ENCODE peak calls at places on chromosomes 7 and 10, in nine cellular contexts. One of them, this sample, is unnamed.

GRCh38 chr7:9242604-9243003 is 809.2 kb downstream of the NXPH1 start:
- DNase-seq in NT2/D1: no peak
- DNase-seq in small intestine: no peak
- DNase-seq in stimulated activated CD8-positive, alpha-beta memory T cell treated with anti-CD3 and anti-CD28 coated beads, Interleukin-7, amount 100 ng/mL, for 1 hour: no peak
- DNase-seq in activated CD4-positive, alpha-beta T cell treated with anti-CD3 and anti-CD28 coated beads, Interleukin-2, amount 50 U/mL, for 1 hour: no peak
- DNase-seq in left ventricle myocardium inferior: no peak
- DNase-seq in activated T-cell treated with anti-CD3 and anti-CD28 coated beads, Interleukin-2, amount 50 U/mL, for 4 hours: no peak
- DNase-seq in EL: no peak
- DNase-seq in NCI-H1092 treated with DMSO at 0.1 percent for 48 hours: no peak
- DNase-seq in this sample: no peak

GRCh38 chr7:149495785-149496641 is 1.6 kb downstream of the ZNF746 start:
- DNase-seq in NT2/D1: no peak
- DNase-seq in small intestine: peak
- DNase-seq in stimulated activated CD8-positive, alpha-beta memory T cell treated with anti-CD3 and anti-CD28 coated beads, Interleukin-7, amount 100 ng/mL, for 1 hour: no peak
- DNase-seq in activated CD4-positive, alpha-beta T cell treated with anti-CD3 and anti-CD28 coated beads, Interleukin-2, amount 50 U/mL, for 1 hour: no peak
- DNase-seq in left ventricle myocardium inferior: peak
- DNase-seq in activated T-cell treated with anti-CD3 and anti-CD28 coated beads, Interleukin-2, amount 50 U/mL, for 4 hours: no peak
- DNase-seq in EL: peak
- DNase-seq in NCI-H1092 treated with DMSO at 0.1 percent for 48 hours: peak
- DNase-seq in this sample: peak

GRCh38 chr10:112973805-112974204 is 23.8 kb downstream of the TCF7L2 start:
- DNase-seq in NT2/D1: no peak
- DNase-seq in small intestine: no peak
- DNase-seq in stimulated activated CD8-positive, alpha-beta memory T cell treated with anti-CD3 and anti-CD28 coated beads, Interleukin-7, amount 100 ng/mL, for 1 hour: no peak
- DNase-seq in activated CD4-positive, alpha-beta T cell treated with anti-CD3 and anti-CD28 coated beads, Interleukin-2, amount 50 U/mL, for 1 hour: no peak
- DNase-seq in left ventricle myocardium inferior: no peak
- DNase-seq in activated T-cell treated with anti-CD3 and anti-CD28 coated beads, Interleukin-2, amount 50 U/mL, for 4 hours: no peak
- DNase-seq in EL: no peak
- DNase-seq in NCI-H1092 treated with DMSO at 0.1 percent for 48 hours: no peak
- DNase-seq in this sample: no peak

GRCh38 chr10:69835875-69836727 is 34.4 kb downstream of the COL13A1 start:
- DNase-seq in NT2/D1: no peak
- DNase-seq in small intestine: no peak
- DNase-seq in stimulated activated CD8-positive, alpha-beta memory T cell treated with anti-CD3 and anti-CD28 coated beads, Interleukin-7, amount 100 ng/mL, for 1 hour: no peak
- DNase-seq in activated CD4-positive, alpha-beta T cell treated with anti-CD3 and anti-CD28 coated beads, Interleukin-2, amount 50 U/mL, for 1 hour: no peak
- DNase-seq in left ventricle myocardium inferior: no peak
- DNase-seq in activated T-cell treated with anti-CD3 and anti-CD28 coated beads, Interleukin-2, amount 50 U/mL, for 4 hours: no peak
- DNase-seq in EL: no peak
- DNase-seq in NCI-H1092 treated with DMSO at 0.1 percent for 48 hours: no peak
- DNase-seq in this sample: no peak

GRCh38 chr7:136133491-136133990 is 156.4 kb upstream of the MTPN start:
- DNase-seq in NT2/D1: no peak
- DNase-seq in small intestine: no peak
- DNase-seq in stimulated activated CD8-positive, alpha-beta memory T cell treated with anti-CD3 and anti-CD28 coated beads, Interleukin-7, amount 100 ng/mL, for 1 hour: no peak
- DNase-seq in activated CD4-positive, alpha-beta T cell treated with anti-CD3 and anti-CD28 coated beads, Interleukin-2, amount 50 U/mL, for 1 hour: no peak
- DNase-seq in left ventricle myocardium inferior: no peak
- DNase-seq in activated T-cell treated with anti-CD3 and anti-CD28 coated beads, Interleukin-2, amount 50 U/mL, for 4 hours: no peak
- DNase-seq in EL: peak
- DNase-seq in NCI-H1092 treated with DMSO at 0.1 percent for 48 hours: no peak
- DNase-seq in this sample: no peak

GRCh38 chr10:34139559-34139958 is 675.5 kb downstream of the PARD3 start:
- DNase-seq in NT2/D1: no peak
- DNase-seq in small intestine: no peak
- DNase-seq in stimulated activated CD8-positive, alpha-beta memory T cell treated with anti-CD3 and anti-CD28 coated beads, Interleukin-7, amount 100 ng/mL, for 1 hour: no peak
- DNase-seq in activated CD4-positive, alpha-beta T cell treated with anti-CD3 and anti-CD28 coated beads, Interleukin-2, amount 50 U/mL, for 1 hour: no peak
- DNase-seq in left ventricle myocardium inferior: no peak
- DNase-seq in activated T-cell treated with anti-CD3 and anti-CD28 coated beads, Interleukin-2, amount 50 U/mL, for 4 hours: no peak
- DNase-seq in EL: peak
- DNase-seq in NCI-H1092 treated with DMSO at 0.1 percent for 48 hours: no peak
- DNase-seq in this sample: no peak

GRCh38 chr10:25493122-25493893 is 318.5 kb downstream of the GPR158 start:
- DNase-seq in NT2/D1: peak
- DNase-seq in small intestine: no peak
- DNase-seq in stimulated activated CD8-positive, alpha-beta memory T cell treated with anti-CD3 and anti-CD28 coated beads, Interleukin-7, amount 100 ng/mL, for 1 hour: no peak
- DNase-seq in activated CD4-positive, alpha-beta T cell treated with anti-CD3 and anti-CD28 coated beads, Interleukin-2, amount 50 U/mL, for 1 hour: no peak
- DNase-seq in left ventricle myocardium inferior: no peak
- DNase-seq in activated T-cell treated with anti-CD3 and anti-CD28 coated beads, Interleukin-2, amount 50 U/mL, for 4 hours: no peak
- DNase-seq in EL: no peak
- DNase-seq in NCI-H1092 treated with DMSO at 0.1 percent for 48 hours: no peak
- DNase-seq in this sample: no peak

GRCh38 chr7:85510287-85510686 is 323.4 kb upstream of the SEMA3D start:
- DNase-seq in NT2/D1: no peak
- DNase-seq in small intestine: no peak
- DNase-seq in stimulated activated CD8-positive, alpha-beta memory T cell treated with anti-CD3 and anti-CD28 coated beads, Interleukin-7, amount 100 ng/mL, for 1 hour: no peak
- DNase-seq in activated CD4-positive, alpha-beta T cell treated with anti-CD3 and anti-CD28 coated beads, Interleukin-2, amount 50 U/mL, for 1 hour: no peak
- DNase-seq in left ventricle myocardium inferior: no peak
- DNase-seq in activated T-cell treated with anti-CD3 and anti-CD28 coated beads, Interleukin-2, amount 50 U/mL, for 4 hours: no peak
- DNase-seq in EL: no peak
- DNase-seq in NCI-H1092 treated with DMSO at 0.1 percent for 48 hours: no peak
- DNase-seq in this sample: no peak

GRCh38 chr10:77582710-77583115 is 54.9 kb downstream of the KCNMA1 start:
- DNase-seq in NT2/D1: no peak
- DNase-seq in small intestine: peak
- DNase-seq in stimulated activated CD8-positive, alpha-beta memory T cell treated with anti-CD3 and anti-CD28 coated beads, Interleukin-7, amount 100 ng/mL, for 1 hour: no peak
- DNase-seq in activated CD4-positive, alpha-beta T cell treated with anti-CD3 and anti-CD28 coated beads, Interleukin-2, amount 50 U/mL, for 1 hour: no peak
- DNase-seq in left ventricle myocardium inferior: no peak
- DNase-seq in activated T-cell treated with anti-CD3 and anti-CD28 coated beads, Interleukin-2, amount 50 U/mL, for 4 hours: no peak
- DNase-seq in EL: peak
- DNase-seq in NCI-H1092 treated with DMSO at 0.1 percent for 48 hours: no peak
- DNase-seq in this sample: no peak

GRCh38 chr7:28296571-28297483 is 115.5 kb upstream of the CREB5 start:
- DNase-seq in NT2/D1: peak
- DNase-seq in small intestine: peak
- DNase-seq in stimulated activated CD8-positive, alpha-beta memory T cell treated with anti-CD3 and anti-CD28 coated beads, Interleukin-7, amount 100 ng/mL, for 1 hour: peak
- DNase-seq in activated CD4-positive, alpha-beta T cell treated with anti-CD3 and anti-CD28 coated beads, Interleukin-2, amount 50 U/mL, for 1 hour: peak
- DNase-seq in left ventricle myocardium inferior: peak
- DNase-seq in activated T-cell treated with anti-CD3 and anti-CD28 coated beads, Interleukin-2, amount 50 U/mL, for 4 hours: peak
- DNase-seq in EL: peak
- DNase-seq in NCI-H1092 treated with DMSO at 0.1 percent for 48 hours: peak
- DNase-seq in this sample: no peak

GRCh38 chr7:141928147-141928894 is 12.1 kb downstream of the OR9A4 start:
- DNase-seq in NT2/D1: no peak
- DNase-seq in small intestine: no peak
- DNase-seq in stimulated activated CD8-positive, alpha-beta memory T cell treated with anti-CD3 and anti-CD28 coated beads, Interleukin-7, amount 100 ng/mL, for 1 hour: no peak
- DNase-seq in activated CD4-positive, alpha-beta T cell treated with anti-CD3 and anti-CD28 coated beads, Interleukin-2, amount 50 U/mL, for 1 hour: no peak
- DNase-seq in left ventricle myocardium inferior: no peak
- DNase-seq in activated T-cell treated with anti-CD3 and anti-CD28 coated beads, Interleukin-2, amount 50 U/mL, for 4 hours: no peak
- DNase-seq in EL: no peak
- DNase-seq in NCI-H1092 treated with DMSO at 0.1 percent for 48 hours: no peak
- DNase-seq in this sample: no peak

GRCh38 chr10:66860376-66860945 is 65.4 kb upstream of the LRRTM3 start:
- DNase-seq in NT2/D1: no peak
- DNase-seq in small intestine: no peak
- DNase-seq in stimulated activated CD8-positive, alpha-beta memory T cell treated with anti-CD3 and anti-CD28 coated beads, Interleukin-7, amount 100 ng/mL, for 1 hour: no peak
- DNase-seq in activated CD4-positive, alpha-beta T cell treated with anti-CD3 and anti-CD28 coated beads, Interleukin-2, amount 50 U/mL, for 1 hour: no peak
- DNase-seq in left ventricle myocardium inferior: no peak
- DNase-seq in activated T-cell treated with anti-CD3 and anti-CD28 coated beads, Interleukin-2, amount 50 U/mL, for 4 hours: no peak
- DNase-seq in EL: no peak
- DNase-seq in NCI-H1092 treated with DMSO at 0.1 percent for 48 hours: no peak
- DNase-seq in this sample: no peak

GRCh38 chr10:4183761-4184261 is 398.8 kb upstream of the KLF6 start:
- DNase-seq in NT2/D1: no peak
- DNase-seq in small intestine: no peak
- DNase-seq in stimulated activated CD8-positive, alpha-beta memory T cell treated with anti-CD3 and anti-CD28 coated beads, Interleukin-7, amount 100 ng/mL, for 1 hour: no peak
- DNase-seq in activated CD4-positive, alpha-beta T cell treated with anti-CD3 and anti-CD28 coated beads, Interleukin-2, amount 50 U/mL, for 1 hour: no peak
- DNase-seq in left ventricle myocardium inferior: no peak
- DNase-seq in activated T-cell treated with anti-CD3 and anti-CD28 coated beads, Interleukin-2, amount 50 U/mL, for 4 hours: no peak
- DNase-seq in EL: peak
- DNase-seq in NCI-H1092 treated with DMSO at 0.1 percent for 48 hours: no peak
- DNase-seq in this sample: no peak

GRCh38 chr7:76512941-76513816 is 2.8 kb downstream of the UPK3B start:
- DNase-seq in NT2/D1: no peak
- DNase-seq in small intestine: no peak
- DNase-seq in stimulated activated CD8-positive, alpha-beta memory T cell treated with anti-CD3 and anti-CD28 coated beads, Interleukin-7, amount 100 ng/mL, for 1 hour: no peak
- DNase-seq in activated CD4-positive, alpha-beta T cell treated with anti-CD3 and anti-CD28 coated beads, Interleukin-2, amount 50 U/mL, for 1 hour: no peak
- DNase-seq in left ventricle myocardium inferior: no peak
- DNase-seq in activated T-cell treated with anti-CD3 and anti-CD28 coated beads, Interleukin-2, amount 50 U/mL, for 4 hours: no peak
- DNase-seq in EL: no peak
- DNase-seq in NCI-H1092 treated with DMSO at 0.1 percent for 48 hours: no peak
- DNase-seq in this sample: peak

GRCh38 chr7:32275216-32275979 is 205.2 kb upstream of the PDE1C start:
- DNase-seq in NT2/D1: no peak
- DNase-seq in small intestine: no peak
- DNase-seq in stimulated activated CD8-positive, alpha-beta memory T cell treated with anti-CD3 and anti-CD28 coated beads, Interleukin-7, amount 100 ng/mL, for 1 hour: no peak
- DNase-seq in activated CD4-positive, alpha-beta T cell treated with anti-CD3 and anti-CD28 coated beads, Interleukin-2, amount 50 U/mL, for 1 hour: no peak
- DNase-seq in left ventricle myocardium inferior: no peak
- DNase-seq in activated T-cell treated with anti-CD3 and anti-CD28 coated beads, Interleukin-2, amount 50 U/mL, for 4 hours: no peak
- DNase-seq in EL: peak
- DNase-seq in NCI-H1092 treated with DMSO at 0.1 percent for 48 hours: no peak
- DNase-seq in this sample: no peak

GRCh38 chr7:141074162-141074989 is 512 bp downstream of the TMEM178B start:
- DNase-seq in NT2/D1: no peak
- DNase-seq in small intestine: no peak
- DNase-seq in stimulated activated CD8-positive, alpha-beta memory T cell treated with anti-CD3 and anti-CD28 coated beads, Interleukin-7, amount 100 ng/mL, for 1 hour: no peak
- DNase-seq in activated CD4-positive, alpha-beta T cell treated with anti-CD3 and anti-CD28 coated beads, Interleukin-2, amount 50 U/mL, for 1 hour: peak
- DNase-seq in left ventricle myocardium inferior: no peak
- DNase-seq in activated T-cell treated with anti-CD3 and anti-CD28 coated beads, Interleukin-2, amount 50 U/mL, for 4 hours: no peak
- DNase-seq in EL: peak
- DNase-seq in NCI-H1092 treated with DMSO at 0.1 percent for 48 hours: peak
- DNase-seq in this sample: peak

GRCh38 chr10:87660484-87661133 is 931 bp downstream of the PAPSS2 start:
- DNase-seq in NT2/D1: no peak
- DNase-seq in small intestine: peak
- DNase-seq in stimulated activated CD8-positive, alpha-beta memory T cell treated with anti-CD3 and anti-CD28 coated beads, Interleukin-7, amount 100 ng/mL, for 1 hour: no peak
- DNase-seq in activated CD4-positive, alpha-beta T cell treated with anti-CD3 and anti-CD28 coated beads, Interleukin-2, amount 50 U/mL, for 1 hour: no peak
- DNase-seq in left ventricle myocardium inferior: peak
- DNase-seq in activated T-cell treated with anti-CD3 and anti-CD28 coated beads, Interleukin-2, amount 50 U/mL, for 4 hours: no peak
- DNase-seq in EL: peak
- DNase-seq in NCI-H1092 treated with DMSO at 0.1 percent for 48 hours: no peak
- DNase-seq in this sample: peak

GRCh38 chr7:70775570-70776156 is 356.3 kb upstream of the GALNT17 start:
- DNase-seq in NT2/D1: peak
- DNase-seq in small intestine: peak
- DNase-seq in stimulated activated CD8-positive, alpha-beta memory T cell treated with anti-CD3 and anti-CD28 coated beads, Interleukin-7, amount 100 ng/mL, for 1 hour: no peak
- DNase-seq in activated CD4-positive, alpha-beta T cell treated with anti-CD3 and anti-CD28 coated beads, Interleukin-2, amount 50 U/mL, for 1 hour: no peak
- DNase-seq in left ventricle myocardium inferior: no peak
- DNase-seq in activated T-cell treated with anti-CD3 and anti-CD28 coated beads, Interleukin-2, amount 50 U/mL, for 4 hours: no peak
- DNase-seq in EL: peak
- DNase-seq in NCI-H1092 treated with DMSO at 0.1 percent for 48 hours: no peak
- DNase-seq in this sample: no peak

GRCh38 chr10:7767209-7767608 is 20.6 kb downstream of the KIN start:
- DNase-seq in NT2/D1: no peak
- DNase-seq in small intestine: no peak
- DNase-seq in stimulated activated CD8-positive, alpha-beta memory T cell treated with anti-CD3 and anti-CD28 coated beads, Interleukin-7, amount 100 ng/mL, for 1 hour: no peak
- DNase-seq in activated CD4-positive, alpha-beta T cell treated with anti-CD3 and anti-CD28 coated beads, Interleukin-2, amount 50 U/mL, for 1 hour: no peak
- DNase-seq in left ventricle myocardium inferior: no peak
- DNase-seq in activated T-cell treated with anti-CD3 and anti-CD28 coated beads, Interleukin-2, amount 50 U/mL, for 4 hours: no peak
- DNase-seq in EL: peak
- DNase-seq in NCI-H1092 treated with DMSO at 0.1 percent for 48 hours: no peak
- DNase-seq in this sample: no peak

GRCh38 chr7:157429001-157429679 is 92.3 kb downstream of the DNAJB6 start:
- DNase-seq in NT2/D1: no peak
- DNase-seq in small intestine: no peak
- DNase-seq in stimulated activated CD8-positive, alpha-beta memory T cell treated with anti-CD3 and anti-CD28 coated beads, Interleukin-7, amount 100 ng/mL, for 1 hour: no peak
- DNase-seq in activated CD4-positive, alpha-beta T cell treated with anti-CD3 and anti-CD28 coated beads, Interleukin-2, amount 50 U/mL, for 1 hour: no peak
- DNase-seq in left ventricle myocardium inferior: peak
- DNase-seq in activated T-cell treated with anti-CD3 and anti-CD28 coated beads, Interleukin-2, amount 50 U/mL, for 4 hours: no peak
- DNase-seq in EL: no peak
- DNase-seq in NCI-H1092 treated with DMSO at 0.1 percent for 48 hours: no peak
- DNase-seq in this sample: peak

GRCh38 chr10:100065084-100065660 is 16.5 kb downstream of the CPN1 start:
- DNase-seq in NT2/D1: no peak
- DNase-seq in small intestine: no peak
- DNase-seq in stimulated activated CD8-positive, alpha-beta memory T cell treated with anti-CD3 and anti-CD28 coated beads, Interleukin-7, amount 100 ng/mL, for 1 hour: no peak
- DNase-seq in activated CD4-positive, alpha-beta T cell treated with anti-CD3 and anti-CD28 coated beads, Interleukin-2, amount 50 U/mL, for 1 hour: no peak
- DNase-seq in left ventricle myocardium inferior: no peak
- DNase-seq in activated T-cell treated with anti-CD3 and anti-CD28 coated beads, Interleukin-2, amount 50 U/mL, for 4 hours: no peak
- DNase-seq in EL: no peak
- DNase-seq in NCI-H1092 treated with DMSO at 0.1 percent for 48 hours: no peak
- DNase-seq in this sample: peak

GRCh38 chr7:18117482-18117881 is 89.8 kb upstream of the PRPS1L1 start:
- DNase-seq in NT2/D1: no peak
- DNase-seq in small intestine: no peak
- DNase-seq in stimulated activated CD8-positive, alpha-beta memory T cell treated with anti-CD3 and anti-CD28 coated beads, Interleukin-7, amount 100 ng/mL, for 1 hour: no peak
- DNase-seq in activated CD4-positive, alpha-beta T cell treated with anti-CD3 and anti-CD28 coated beads, Interleukin-2, amount 50 U/mL, for 1 hour: no peak
- DNase-seq in left ventricle myocardium inferior: no peak
- DNase-seq in activated T-cell treated with anti-CD3 and anti-CD28 coated beads, Interleukin-2, amount 50 U/mL, for 4 hours: no peak
- DNase-seq in EL: peak
- DNase-seq in NCI-H1092 treated with DMSO at 0.1 percent for 48 hours: no peak
- DNase-seq in this sample: no peak

GRCh38 chr7:12158334-12159060 is 52.6 kb upstream of the TMEM106B start:
- DNase-seq in NT2/D1: no peak
- DNase-seq in small intestine: no peak
- DNase-seq in stimulated activated CD8-positive, alpha-beta memory T cell treated with anti-CD3 and anti-CD28 coated beads, Interleukin-7, amount 100 ng/mL, for 1 hour: no peak
- DNase-seq in activated CD4-positive, alpha-beta T cell treated with anti-CD3 and anti-CD28 coated beads, Interleukin-2, amount 50 U/mL, for 1 hour: no peak
- DNase-seq in left ventricle myocardium inferior: no peak
- DNase-seq in activated T-cell treated with anti-CD3 and anti-CD28 coated beads, Interleukin-2, amount 50 U/mL, for 4 hours: no peak
- DNase-seq in EL: peak
- DNase-seq in NCI-H1092 treated with DMSO at 0.1 percent for 48 hours: no peak
- DNase-seq in this sample: no peak

GRCh38 chr7:65609131-65609530 is 235.5 kb downstream of the ZNF92 start:
- DNase-seq in NT2/D1: no peak
- DNase-seq in small intestine: no peak
- DNase-seq in stimulated activated CD8-positive, alpha-beta memory T cell treated with anti-CD3 and anti-CD28 coated beads, Interleukin-7, amount 100 ng/mL, for 1 hour: no peak
- DNase-seq in activated CD4-positive, alpha-beta T cell treated with anti-CD3 and anti-CD28 coated beads, Interleukin-2, amount 50 U/mL, for 1 hour: no peak
- DNase-seq in left ventricle myocardium inferior: no peak
- DNase-seq in activated T-cell treated with anti-CD3 and anti-CD28 coated beads, Interleukin-2, amount 50 U/mL, for 4 hours: no peak
- DNase-seq in EL: no peak
- DNase-seq in NCI-H1092 treated with DMSO at 0.1 percent for 48 hours: no peak
- DNase-seq in this sample: no peak

GRCh38 chr10:93518531-93518930 is 22.1 kb downstream of the CEP55 start:
- DNase-seq in NT2/D1: no peak
- DNase-seq in small intestine: no peak
- DNase-seq in stimulated activated CD8-positive, alpha-beta memory T cell treated with anti-CD3 and anti-CD28 coated beads, Interleukin-7, amount 100 ng/mL, for 1 hour: no peak
- DNase-seq in activated CD4-positive, alpha-beta T cell treated with anti-CD3 and anti-CD28 coated beads, Interleukin-2, amount 50 U/mL, for 1 hour: no peak
- DNase-seq in left ventricle myocardium inferior: no peak
- DNase-seq in activated T-cell treated with anti-CD3 and anti-CD28 coated beads, Interleukin-2, amount 50 U/mL, for 4 hours: no peak
- DNase-seq in EL: no peak
- DNase-seq in NCI-H1092 treated with DMSO at 0.1 percent for 48 hours: no peak
- DNase-seq in this sample: no peak

GRCh38 chr7:99137418-99138180 is 6.3 kb downstream of the SMURF1 start:
- DNase-seq in NT2/D1: peak
- DNase-seq in small intestine: no peak
- DNase-seq in stimulated activated CD8-positive, alpha-beta memory T cell treated with anti-CD3 and anti-CD28 coated beads, Interleukin-7, amount 100 ng/mL, for 1 hour: no peak
- DNase-seq in activated CD4-positive, alpha-beta T cell treated with anti-CD3 and anti-CD28 coated beads, Interleukin-2, amount 50 U/mL, for 1 hour: no peak
- DNase-seq in left ventricle myocardium inferior: no peak
- DNase-seq in activated T-cell treated with anti-CD3 and anti-CD28 coated beads, Interleukin-2, amount 50 U/mL, for 4 hours: no peak
- DNase-seq in EL: peak
- DNase-seq in NCI-H1092 treated with DMSO at 0.1 percent for 48 hours: no peak
- DNase-seq in this sample: no peak

GRCh38 chr7:13031481-13031880 is 344.0 kb downstream of the ARL4A start:
- DNase-seq in NT2/D1: no peak
- DNase-seq in small intestine: no peak
- DNase-seq in stimulated activated CD8-positive, alpha-beta memory T cell treated with anti-CD3 and anti-CD28 coated beads, Interleukin-7, amount 100 ng/mL, for 1 hour: no peak
- DNase-seq in activated CD4-positive, alpha-beta T cell treated with anti-CD3 and anti-CD28 coated beads, Interleukin-2, amount 50 U/mL, for 1 hour: no peak
- DNase-seq in left ventricle myocardium inferior: no peak
- DNase-seq in activated T-cell treated with anti-CD3 and anti-CD28 coated beads, Interleukin-2, amount 50 U/mL, for 4 hours: no peak
- DNase-seq in EL: peak
- DNase-seq in NCI-H1092 treated with DMSO at 0.1 percent for 48 hours: no peak
- DNase-seq in this sample: no peak

This sample was measured in left lung.